ENCODE peak calls at places on chromosomes 3 and 15, in nine cellular contexts. O is stimulated activated CD8-positive, alpha-beta memory T cell treated with anti-CD3 and anti-CD28 coated beads, Interleukin-12 subunit alpha, Interleukin-12 subunit beta, amount 100 ng/mL, for 1 hour; V is AG08395; Z is pons; K is NCI-H1092 treated with DMSO at 0.1 percent for 48 hours; N is transverse colon; Q is T-helper 2 cell; F is choroid plexus epithelial cell; U is KBM-7. L is an unnamed sample.

GRCh38 chr15:90716317-90716975 is 700 bp upstream of the BLM start:
- DNase-seq in N (no peak), Q (no peak), K (no peak), V (no peak), O (no peak), F (peak; percentile 22), Z (no peak), U (no peak), L (no peak)

GRCh38 chr3:126745760-126746394 is 41.8 kb downstream of the CHCHD6 start:
- DNase-seq in N (peak; percentile 77), U (no peak), V (no peak), K (no peak), O (no peak), Z (no peak), Q (no peak), F (no peak), L (no peak)

GRCh38 chr15:33621156-33621555 is 310.4 kb downstream of the RYR3 start:
- DNase-seq in F (no peak), O (no peak), Z (no peak), U (no peak), K (no peak), V (no peak), N (no peak), Q (no peak), L (no peak)

GRCh38 chr3:159322322-159322939 is 520.6 kb downstream of the MFSD1 start:
- DNase-seq in F (peak; percentile 55), Z (peak; percentile 14), U (peak; percentile 57), K (no peak), V (peak; percentile 49), O (no peak), Q (peak; percentile 38), N (peak; percentile 11), L (no peak)

GRCh38 chr3:195522254-195523023 is 20.7 kb downstream of the PPP1R2 start:
- DNase-seq in F (peak; percentile 53), K (peak; percentile 35), N (no peak), Z (peak; percentile 59), U (peak; percentile 47), V (peak; percentile 62), Q (peak; percentile 34), O (no peak), L (no peak)

GRCh38 chr3:33417051-33417673 is 23.0 kb downstream of the UBP1 start:
- DNase-seq in U (no peak), V (no peak), Z (no peak), N (no peak), F (peak; percentile 65), Q (peak; percentile 23), O (no peak), K (no peak), L (no peak)

GRCh38 chr3:139269984-139270383 is 73.8 kb upstream of the MRPS22 start:
- DNase-seq in F (no peak), K (no peak), Z (no peak), N (no peak), O (no peak), U (no peak), V (no peak), Q (no peak), L (no peak)

GRCh38 chr3:13263770-13264467 is 156.2 kb downstream of the NUP210 start:
- DNase-seq in K (no peak), Q (no peak), Z (no peak), N (no peak), U (no peak), F (no peak), V (no peak), O (no peak), L (no peak)

GRCh38 chr15:85623648-85624047 is 171.1 kb downstream of the KLHL25 start:
- DNase-seq in V (peak; percentile 48), O (no peak), N (no peak), K (no peak), Q (no peak), U (peak; percentile 46), F (no peak), Z (no peak), L (no peak)

GRCh38 chr3:112304611-112305010 is 10.6 kb upstream of the SLC9C1 start:
- DNase-seq in K (no peak), Z (peak; percentile 11), F (peak; percentile 54), Q (peak; percentile 23), N (no peak), U (no peak), O (no peak), V (peak; percentile 4), L (no peak)

GRCh38 chr15:43212299-43212698 is 8.5 kb downstream of the EPB42 start:
- DNase-seq in F (no peak), O (no peak), K (no peak), Z (no peak), U (no peak), Q (no peak), N (no peak), V (no peak), L (no peak)

GRCh38 chr15:79058260-79058850 is 32.2 kb downstream of the RASGRF1 start:
- DNase-seq in Q (no peak), Z (no peak), F (no peak), N (no peak), U (no peak), O (no peak), V (no peak), K (no peak), L (no peak)

GRCh38 chr3:148880681-148881080 is 15.6 kb downstream of the CPA3 start:
- DNase-seq in U (peak; percentile 17), O (no peak), K (no peak), F (peak; percentile 58), Z (no peak), Q (peak; percentile 6), N (no peak), V (no peak), L (no peak)

GRCh38 chr15:29270976-29271375 is 1.4 kb upstream of the NSMCE3 start:
- DNase-seq in K (no peak), Q (no peak), Z (no peak), U (no peak), O (no peak), V (no peak), F (no peak), N (no peak), L (no peak)

GRCh38 chr3:106560451-106560966 is 691.7 kb upstream of the CBLB start:
- DNase-seq in N (no peak), K (no peak), V (peak; percentile 74), O (no peak), U (no peak), Z (no peak), F (peak; percentile 89), Q (no peak), L (no peak)

GRCh38 chr3:108713801-108714200 is 43.4 kb downstream of the RETNLB start:
- DNase-seq in Q (no peak), O (no peak), V (no peak), N (no peak), F (no peak), K (no peak), U (no peak), Z (no peak), L (no peak)

GRCh38 chr3:190031887-190032752 is 88.6 kb downstream of the P3H2 start:
- DNase-seq in Q (no peak), N (no peak), F (no peak), V (no peak), K (no peak), U (no peak), O (no peak), Z (no peak), L (no peak)

GRCh38 chr15:40155270-40155910 is 5.5 kb upstream of the BUB1B start:
- DNase-seq in K (no peak), V (no peak), U (no peak), O (no peak), Z (no peak), N (peak; percentile 68), F (no peak), Q (no peak), L (no peak)

GRCh38 chr15:85407421-85408269 is 27.2 kb downstream of the AKAP13 start:
- DNase-seq in K (peak; percentile 26), O (no peak), N (no peak), Q (peak; percentile 54), F (peak; percentile 77), V (peak; percentile 82), Z (no peak), U (peak; percentile 47), L (peak; percentile 3)

GRCh38 chr3:12926660-12927059 is 85.3 kb upstream of the RPL32 start:
- DNase-seq in K (no peak), O (no peak), Q (no peak), Z (no peak), N (no peak), V (no peak), U (no peak), F (no peak), L (no peak)

GRCh38 chr3:143001034-143001368 is 369 bp upstream of the U2SURP start:
- DNase-seq in O (no peak), V (no peak), K (no peak), Q (peak; percentile 89), F (no peak), U (no peak), N (no peak), Z (no peak), L (peak; percentile 45)